ENCODE peak calls at places on chromosomes 1 and 21, in six cellular contexts. N, P, S, L, U and Y are unnamed samples.

GRCh38 chr1:118185083-118185899 is at the start of gene SPAG17:
- DNase-seq in L (no peak), P (peak; percentile 66), S (peak; percentile 95), N (peak; percentile 99), U (peak; percentile 98), Y (peak; percentile 92)

GRCh38 chr1:53495608-53496345 is 36.6 kb downstream of the DMRTB1 start:
- DNase-seq in N (no peak), L (no peak), P (peak; percentile 36), U (no peak), S (no peak), Y (no peak)

GRCh38 chr21:45299026-45299863 is 11.6 kb upstream of the POFUT2 start:
- DNase-seq in N (no peak), L (no peak), U (no peak), S (no peak), P (no peak), Y (no peak)

GRCh38 chr1:1423245-1423597 is 2.1 kb upstream of the ANKRD65 start:
- DNase-seq in P (no peak), N (no peak), U (no peak), L (no peak), S (no peak), Y (no peak)

GRCh38 chr1:72280714-72281113 is 1.6 kb downstream of the NEGR1 start:
- DNase-seq in S (no peak), P (no peak), U (no peak), L (peak; percentile 28), N (no peak), Y (no peak)

GRCh38 chr1:226365831-226366231 is 42.1 kb downstream of the PARP1 start:
- DNase-seq in P (peak; percentile 89), S (no peak), U (no peak), L (peak; percentile 49), N (no peak), Y (no peak)

GRCh38 chr1:63902844-63903589 is 129.2 kb downstream of the ROR1 start:
- DNase-seq in U (no peak), P (peak; percentile 34), N (no peak), S (no peak), L (peak; percentile 31), Y (no peak)

GRCh38 chr1:219660666-219661463 is 48.0 kb upstream of the ZC3H11B start:
- DNase-seq in U (peak; percentile 92), P (peak; percentile 88), L (peak; percentile 99), N (peak; percentile 96), S (peak; percentile 96), Y (peak; percentile 92)

GRCh38 chr1:67053785-67054759 is at the start of gene SLC35D1:
- DNase-seq in S (peak; percentile 93), U (peak; percentile 94), N (peak; percentile 90), L (peak; percentile 54), P (peak; percentile 65), Y (peak; percentile 82)

GRCh38 chr1:26790551-26790953 is 2.8 kb downstream of the PIGV start:
- DNase-seq in P (no peak), L (no peak), U (no peak), N (no peak), S (no peak), Y (no peak)

GRCh38 chr1:56169856-56170255 is 409.5 kb downstream of the PLPP3 start:
- DNase-seq in S (no peak), P (peak; percentile 45), N (no peak), L (peak; percentile 45), U (no peak), Y (no peak)

GRCh38 chr1:160821627-160822026 is 25.7 kb downstream of the LY9 start:
- DNase-seq in L (no peak), N (peak; percentile 65), U (no peak), S (no peak), P (no peak), Y (no peak)
- TF ChIP-seq CTCF in L (peak; percentile 46), N (peak; percentile 69), U (peak; percentile 35), S (peak; percentile 64), P (no peak), Y (no peak)

DNA sequence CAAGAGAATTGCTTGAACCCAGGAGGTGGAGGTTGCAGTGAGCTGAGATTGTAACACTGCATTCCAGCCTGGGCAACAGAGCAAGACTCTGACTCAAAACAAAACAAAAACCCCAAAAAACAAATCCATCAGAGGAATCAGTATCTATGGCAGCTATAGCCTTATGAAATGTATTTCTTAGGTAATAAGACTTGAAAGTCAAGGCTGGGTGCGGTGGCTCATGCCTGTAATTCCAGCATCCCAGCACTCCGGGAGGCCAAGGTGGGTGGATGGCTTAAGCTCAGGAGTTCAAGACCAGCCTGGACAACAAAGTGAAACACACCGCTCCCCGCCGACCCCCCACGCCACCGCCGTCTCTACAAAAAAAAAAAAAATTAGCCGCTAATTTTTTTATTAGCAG is 31.2 kb upstream of the EYA3 start:
- DNase-seq in U (no peak), S (no peak), N (no peak), P (no peak), L (no peak), Y (no peak)
- H3K4me2 ChIP-seq in U (no peak overlapping the region), S (no peak overlapping the region), N (no peak overlapping the region), P (no peak overlapping the region), L (no peak overlapping the region), Y (no peak overlapping the region)

DNA sequence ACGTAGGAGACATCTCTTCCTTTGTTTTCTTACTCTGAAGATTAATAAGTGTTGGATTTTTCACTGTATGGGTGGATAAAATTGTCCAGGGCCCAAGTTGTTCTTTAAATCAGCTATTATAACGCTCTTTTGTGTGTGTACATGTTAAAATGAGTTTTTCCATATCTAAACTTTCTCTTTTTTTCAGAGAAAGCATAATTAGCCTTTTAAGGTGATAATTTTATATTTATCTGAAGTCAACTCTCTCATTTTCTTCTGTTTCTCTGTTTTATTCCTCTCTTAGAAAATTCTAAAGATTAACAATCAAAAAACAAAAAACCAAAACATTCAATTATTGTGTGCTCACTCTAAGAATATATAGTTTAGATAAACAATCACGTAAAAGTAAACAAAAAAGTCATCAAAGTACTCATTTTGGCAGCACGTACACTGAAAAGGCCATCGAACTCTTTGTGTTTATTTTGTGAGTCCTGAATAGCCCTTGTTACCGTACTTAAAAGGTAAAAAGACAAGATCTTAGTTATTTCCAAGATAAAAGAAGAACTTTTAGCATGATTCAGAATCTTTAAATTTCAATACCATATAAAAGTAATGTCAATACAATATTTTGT is 7.2 kb upstream of the CDC73 start:
- DNase-seq in N (no peak), U (no peak), S (no peak), L (peak; percentile 64), P (no peak), Y (no peak)
- TF ChIP-seq CTCF in N (no peak), U (no peak), S (no peak), L (no peak), P (no peak), Y (no peak)

GRCh38 chr1:17575786-17576584 is 36.5 kb downstream of the ARHGEF10L start:
- DNase-seq in L (no peak), S (no peak), U (no peak), P (no peak), N (no peak), Y (peak; percentile 53)

GRCh38 chr1:17582124-17582768 is 42.7 kb downstream of the ARHGEF10L start:
- DNase-seq in L (no peak), P (no peak), N (no peak), S (no peak), U (no peak), Y (no peak)

GRCh38 chr1:17577907-17578297 is 38.4 kb downstream of the ARHGEF10L start:
- DNase-seq in N (no peak), U (no peak), L (no peak), P (no peak), S (no peak), Y (no peak)

GRCh38 chr1:17581389-17582123 is 42.1 kb downstream of the ARHGEF10L start:
- DNase-seq in L (no peak), U (no peak), P (no peak), S (no peak), N (no peak), Y (no peak)

DNA sequence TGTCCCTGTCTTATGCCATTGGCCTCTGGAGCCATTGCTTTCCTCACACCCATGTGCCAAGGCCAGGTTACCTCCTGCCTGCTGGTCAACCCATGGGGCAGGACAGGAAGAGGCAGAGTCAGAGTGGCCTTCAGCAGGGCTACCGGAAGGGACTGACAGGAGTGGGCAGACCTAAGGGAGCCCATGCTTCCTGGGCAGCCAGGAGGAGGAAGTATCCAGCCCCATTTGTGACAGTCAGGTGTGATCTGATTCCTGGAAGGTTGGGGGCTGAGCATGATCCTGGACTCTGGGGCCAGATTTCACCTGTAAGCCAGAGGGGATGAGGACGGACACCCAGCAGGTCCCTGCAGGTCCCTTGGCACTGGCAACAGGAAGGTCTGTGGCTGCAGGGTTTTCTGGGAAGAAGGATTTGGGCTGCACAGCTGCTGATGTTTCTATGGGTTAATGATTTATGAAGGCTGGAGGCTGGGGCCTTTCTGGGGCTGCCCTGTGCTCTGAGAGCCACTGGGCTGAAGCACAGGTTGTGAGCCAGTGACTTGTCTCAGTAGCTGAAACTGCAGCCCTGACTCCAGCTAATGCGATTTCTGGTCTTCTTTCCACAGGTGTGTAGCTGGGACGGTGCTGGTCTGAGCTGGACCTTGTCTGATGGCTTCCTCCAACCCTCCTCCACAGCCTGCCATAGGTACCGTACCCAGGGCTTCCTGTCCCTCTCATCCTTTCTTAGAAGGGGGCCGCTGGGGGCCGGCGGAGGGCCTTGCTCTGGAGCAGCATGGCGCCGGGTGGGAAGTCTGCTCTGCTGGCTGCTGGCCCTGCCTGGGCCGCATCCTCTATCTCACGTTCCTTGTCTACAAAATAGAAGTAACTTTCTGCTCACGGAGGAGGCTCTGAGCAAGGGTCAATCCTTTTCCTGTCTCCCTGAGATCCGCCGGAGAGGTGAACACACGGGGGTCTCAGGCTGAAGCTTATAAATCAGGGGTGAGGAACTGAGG is 40.7 kb downstream of the ARHGEF10L start:
- DNase-seq in L (no peak), N (no peak), S (no peak), P (no peak), U (no peak), Y (peak; percentile 78)
- H3K4me2 ChIP-seq in L (no peak overlapping the region), N (no peak overlapping the region), S (no peak overlapping the region), P (no peak overlapping the region), U (no peak overlapping the region), Y (peak overlapping the region; percentile 72)

GRCh38 chr1:41420351-41420750 is 59.1 kb downstream of the FOXO6 start:
- DNase-seq in S (no peak), U (no peak), N (no peak), P (no peak), L (no peak), Y (no peak)

GRCh38 chr1:41417335-41417682 is 56.1 kb downstream of the FOXO6 start:
- DNase-seq in P (no peak), L (no peak), N (no peak), S (no peak), U (no peak), Y (no peak)

GRCh38 chr1:41419584-41420295 is 58.5 kb downstream of the FOXO6 start:
- DNase-seq in N (no peak), L (no peak), S (no peak), P (no peak), U (no peak), Y (no peak)

GRCh38 chr1:41417746-41418145 is 56.5 kb downstream of the FOXO6 start:
- DNase-seq in L (no peak), P (no peak), N (no peak), S (no peak), U (no peak), Y (no peak)

GRCh38 chr1:41418868-41419583 is 57.8 kb downstream of the FOXO6 start:
- DNase-seq in N (peak; percentile 47), S (peak; percentile 58), P (peak; percentile 89), L (peak; percentile 96), U (peak; percentile 27), Y (peak; percentile 48)
- TF ChIP-seq CTCF in N (no peak), S (no peak), P (no peak), L (peak; percentile 39), U (no peak), Y (no peak)

DNA sequence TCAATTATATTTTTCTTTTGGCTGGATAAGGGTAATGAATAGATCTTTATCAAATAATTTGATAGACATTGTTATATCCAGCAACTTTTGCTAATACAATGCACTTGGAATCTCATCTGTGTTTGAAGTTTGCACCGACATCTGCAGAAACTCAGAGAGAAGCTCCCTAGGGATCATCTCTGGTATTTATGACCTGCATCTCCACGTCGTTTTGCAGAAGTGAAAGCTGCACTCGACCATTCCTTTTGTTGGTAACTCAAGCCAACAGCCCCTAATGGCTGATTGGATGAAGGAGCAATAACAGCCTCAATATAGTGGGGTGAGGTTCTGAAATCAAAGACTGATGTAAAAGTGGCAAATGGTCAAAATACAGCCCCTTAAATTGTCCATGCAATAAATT is 344.3 kb upstream of the KAZN start:
- DNase-seq in P (no peak), N (no peak), S (no peak), U (no peak), L (no peak), Y (no peak)
- H3K4me2 ChIP-seq in P (no peak overlapping the region), N (no peak overlapping the region), S (no peak overlapping the region), U (no peak overlapping the region), L (no peak overlapping the region), Y (peak overlapping the region; percentile 9)